ENCODE peak calls at places on chromosome 15, in four cellular contexts. E is mammary epithelial cell, M is HCT116, T is HepG2. X is an unnamed sample.

GRCh38 chr15:95300958-95301357 is 1029.5 kb upstream of the NR2F2 start:
- DNase-seq in E (no peak), T (no peak), M (no peak), X (no peak)

GRCh38 chr15:60656491-60657284 is 177.7 kb upstream of the ICE2 start:
- DNase-seq in E (peak), T (no peak), M (no peak), X (no peak)

GRCh38 chr15:35874260-35874905 is 328.4 kb upstream of the DPH6 start:
- DNase-seq in E (peak), M (peak), T (no peak), X (no peak)

GRCh38 chr15:67511606-67512005 is 9.3 kb upstream of the C15orf61 start:
- DNase-seq in T (no peak), E (no peak), M (no peak), X (no peak)

GRCh38 chr15:73751481-73751880 is 1.7 kb downstream of the INSYN1 start:
- DNase-seq in M (no peak), T (no peak), E (no peak), X (no peak)

GRCh38 chr15:92098869-92099268 is 245.4 kb downstream of the SLCO3A1 start:
- DNase-seq in M (no peak), T (no peak), E (no peak), X (no peak)

GRCh38 chr15:81642451-81642990 is 268.5 kb upstream of the TMC3 start:
- DNase-seq in E (no peak), M (no peak), T (no peak), X (peak)

GRCh38 chr15:95770191-95770590 is 560.3 kb upstream of the NR2F2 start:
- DNase-seq in T (no peak), E (peak), M (no peak), X (no peak)

GRCh38 chr15:26805470-26805869 is 32.6 kb upstream of the GABRB3 start:
- DNase-seq in M (no peak), T (no peak), E (no peak), X (no peak)

GRCh38 chr15:58760385-58761009 is 10.6 kb upstream of the MINDY2 start:
- DNase-seq in E (no peak), M (no peak), T (no peak), X (no peak)

GRCh38 chr15:97947465-97948262 is 12.8 kb upstream of the ARRDC4 start:
- DNase-seq in M (no peak), T (no peak), E (peak), X (no peak)

GRCh38 chr15:32688151-32688639 is 29.6 kb upstream of the GREM1 start:
- DNase-seq in T (peak), E (peak), M (no peak), X (no peak)

DNA sequence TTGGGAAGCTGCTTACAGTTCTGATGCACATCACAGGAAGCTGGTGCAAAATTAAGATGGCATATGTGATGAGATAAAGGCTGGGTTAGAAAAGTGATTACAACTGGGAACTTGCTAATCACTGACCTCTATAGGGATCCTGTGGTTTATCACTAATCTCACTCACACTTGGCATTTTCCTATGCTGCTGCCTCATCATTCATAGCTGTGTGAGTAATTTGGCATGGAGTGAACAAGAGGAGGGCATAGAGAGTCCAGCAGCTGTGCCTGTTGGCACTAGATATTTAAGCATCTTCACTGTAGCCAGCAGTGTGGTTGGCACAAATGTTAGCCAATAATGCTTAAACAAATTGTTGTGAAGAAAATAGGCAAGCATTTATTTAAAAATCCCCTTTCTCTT is 217.7 kb upstream of the CGNL1 start:
- DNase-seq in M (no peak), T (no peak), E (peak), X (no peak)
- H3K4me2 ChIP-seq in M (no peak), T (no peak), E (no peak), X (no peak)

GRCh38 chr15:94001113-94001919 is 230.0 kb upstream of the MCTP2 start:
- DNase-seq in T (no peak), E (no peak), M (no peak), X (no peak)

GRCh38 chr15:94004697-94005096 is 226.7 kb upstream of the MCTP2 start:
- DNase-seq in T (no peak), E (peak), M (no peak), X (no peak)

GRCh38 chr15:94000603-94001002 is 230.8 kb upstream of the MCTP2 start:
- DNase-seq in E (no peak), T (no peak), M (no peak), X (no peak)

GRCh38 chr15:93997071-93997658 is 234.2 kb upstream of the MCTP2 start:
- DNase-seq in E (peak), T (peak), M (peak), X (no peak)

GRCh38 chr15:94002026-94002425 is 229.3 kb upstream of the MCTP2 start:
- DNase-seq in T (no peak), M (no peak), E (no peak), X (no peak)
- H3K4me3 ChIP-seq in T (no peak), M (no peak), E (no peak), X (no peak)

DNA sequence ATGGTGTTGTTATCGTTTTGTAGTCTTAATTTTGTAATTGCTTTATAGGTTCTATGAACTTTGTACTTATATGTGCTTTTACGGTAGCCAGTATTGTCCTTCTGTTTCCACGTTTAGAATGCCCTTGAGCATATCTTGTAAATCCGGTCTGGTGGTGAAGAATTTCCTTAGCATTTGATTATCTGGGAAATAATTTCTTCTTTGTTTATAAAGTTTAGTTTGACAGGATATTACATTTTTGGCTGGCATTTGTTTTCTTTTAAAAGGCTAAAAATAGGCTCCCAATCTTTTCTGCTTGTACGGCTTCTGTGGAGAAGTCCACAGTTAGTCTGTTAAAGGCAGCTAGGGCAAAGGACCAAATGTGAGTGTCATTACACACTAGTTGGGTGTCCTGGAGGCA is 36.7 kb downstream of the SPESP1 start:
- DNase-seq in E (no peak), T (no peak), M (no peak), X (no peak)
- H3K4me2 ChIP-seq in E (no peak), T (no peak), M (no peak), X (no peak)

GRCh38 chr15:78065284-78065872 is 12.1 kb downstream of the TBC1D2B start:
- DNase-seq in T (peak), M (no peak), E (peak), X (peak)
- H3K4me3 ChIP-seq in T (no peak), M (no peak), E (no peak), X (peak)

GRCh38 chr15:75114327-75114726 is 87.4 kb upstream of the C15orf39 start:
- DNase-seq in T (no peak), E (no peak), M (no peak), X (no peak)
- H3K4me2 ChIP-seq in T (no peak), E (no peak), M (no peak), X (no peak)

GRCh38 chr15:39580630-39581500 is at the start of gene THBS1:
- DNase-seq in M (no peak), T (peak), E (peak), X (peak)
- H3K4me3 ChIP-seq in M (peak), T (peak), E (peak), X (peak)

DNA sequence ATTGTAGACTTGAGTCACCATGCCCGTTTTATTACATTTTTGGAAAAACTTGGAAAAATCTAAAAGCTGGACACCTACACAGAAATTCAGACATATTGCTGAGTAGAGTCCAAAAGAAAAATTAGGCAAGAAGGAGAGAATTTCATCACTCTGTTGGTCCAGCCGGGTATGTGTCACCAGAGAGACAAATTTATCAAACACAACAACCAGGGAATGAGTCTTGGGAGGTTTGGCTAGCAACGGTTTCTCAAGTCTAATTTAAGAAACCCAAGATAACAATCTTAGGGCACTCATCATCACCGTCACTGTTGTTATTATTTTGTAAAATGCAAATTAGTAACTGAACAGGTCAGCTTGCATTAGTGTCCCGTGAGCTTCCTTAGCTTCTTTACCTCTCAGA is 197.5 kb upstream of the C2CD4B start:
- DNase-seq in E (peak), T (no peak), M (no peak), X (no peak)
- H3K4me2 ChIP-seq in E (no peak), T (no peak), M (no peak), X (no peak)

DNA sequence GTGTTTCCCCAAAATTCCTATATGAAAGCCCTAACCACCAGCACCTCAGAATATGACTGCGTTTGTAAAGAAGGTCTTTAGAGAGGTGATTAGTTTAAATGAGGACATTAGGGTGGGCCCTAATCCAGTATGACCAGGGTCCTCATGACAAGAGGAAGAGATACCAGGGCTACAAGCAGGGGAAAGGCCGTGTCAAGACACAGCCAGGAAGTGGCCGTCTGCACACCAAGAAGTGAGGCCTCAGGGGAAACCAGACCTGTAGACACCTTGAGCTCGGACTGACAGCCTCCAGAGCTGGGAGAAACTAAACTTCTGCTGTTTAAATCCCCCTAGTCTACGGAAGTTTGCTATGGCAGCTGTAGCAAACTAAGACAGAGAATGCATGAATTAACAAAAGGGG is 14.2 kb downstream of the KIF7 start:
- DNase-seq in E (no peak), M (no peak), T (no peak), X (no peak)
- H3K4me3 ChIP-seq in E (no peak), M (no peak), T (no peak), X (no peak)

GRCh38 chr15:86336051-86336788 is 256.5 kb downstream of the AGBL1 start:
- DNase-seq in T (no peak), E (peak), M (no peak), X (peak)
- H3K4me2 ChIP-seq in T (no peak), E (peak), M (no peak), X (no peak)

DNA sequence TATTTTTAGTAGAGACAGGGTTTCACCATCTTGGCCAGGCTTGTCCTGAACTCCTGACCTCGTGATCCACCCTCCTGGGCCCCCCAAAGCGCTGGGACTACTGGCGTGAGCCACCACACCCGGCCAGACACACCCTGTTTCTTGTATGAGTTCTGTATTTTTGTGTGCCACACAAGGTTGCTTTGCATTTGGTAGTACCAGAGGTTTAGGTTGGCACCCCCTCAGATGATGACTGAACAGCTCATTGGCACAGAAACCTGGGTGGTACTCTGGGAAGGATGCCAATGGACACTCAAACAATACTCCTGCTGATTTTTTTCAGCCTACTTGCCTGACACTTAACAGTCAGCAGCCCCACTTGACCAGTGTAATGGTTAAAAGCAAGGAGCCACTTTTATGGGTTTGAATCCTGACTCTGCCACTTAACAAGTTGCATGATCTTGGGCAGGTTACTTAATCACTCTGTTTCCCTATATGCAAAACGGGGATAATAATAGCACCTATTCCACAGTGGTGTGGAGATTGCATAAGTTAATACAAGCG is 39.2 kb upstream of the BCL2A1 start:
- DNase-seq in T (no peak), M (no peak), E (peak), X (no peak)
- H3K4me3 ChIP-seq in T (no peak), M (no peak), E (no peak), X (no peak)